ENCODE peak calls at places on chromosomes 13 and 19, in eight cellular contexts. Z is occipital lobe, B is NCI-H1417, K is transverse colon, V is ureter, C is hypothalamus, F is HEK293T, D is iris pigment epithelial cell. M is an unnamed sample.

GRCh38 chr13:90238433-90238832 is 1109.1 kb upstream of the MIR17HG start:
- DNase-seq in B (no peak), K (no peak), F (no peak), Z (no peak), V (no peak), D (peak; percentile 61), C (no peak), M (no peak)

GRCh38 chr13:73335226-73335625 is 276.4 kb downstream of the KLF5 start:
- DNase-seq in V (no peak), B (no peak), F (no peak), D (peak; percentile 92), Z (no peak), K (no peak), C (no peak), M (no peak)

GRCh38 chr19:18594096-18594823 is 5.7 kb downstream of the REX1BD start:
- DNase-seq in B (peak; percentile 67), C (peak; percentile 29), K (peak; percentile 79), F (peak; percentile 78), Z (no peak), V (peak; percentile 73), D (peak; percentile 83), M (peak; percentile 77)

GRCh38 chr13:98842858-98843481 is 90.5 kb upstream of the SLC15A1 start:
- DNase-seq in K (peak; percentile 73), D (peak; percentile 77), Z (peak; percentile 57), C (peak; percentile 23), F (peak; percentile 69), B (peak; percentile 73), V (peak; percentile 84), M (peak; percentile 84)

GRCh38 chr19:53538378-53539109 is 599 bp downstream of the ZNF331 start:
- DNase-seq in V (no peak), Z (no peak), C (no peak), F (no peak), D (no peak), K (no peak), B (no peak), M (no peak)

GRCh38 chr13:51612867-51613266 is 28.6 kb downstream of the WDFY2 start:
- DNase-seq in K (no peak), D (no peak), C (no peak), F (no peak), B (no peak), Z (no peak), V (no peak), M (no peak)

GRCh38 chr13:33561627-33562026 is 256.3 kb upstream of the RFC3 start:
- DNase-seq in F (no peak), C (no peak), K (no peak), B (no peak), Z (no peak), V (no peak), D (no peak), M (no peak)

GRCh38 chr13:86737334-86737932 is 933.7 kb upstream of the SLITRK5 start:
- DNase-seq in D (no peak), B (no peak), V (no peak), F (no peak), C (no peak), K (no peak), Z (no peak), M (no peak)

M was measured in neural crest cell.